ENCODE peak calls at places on chromosomes 11 and 22, in four cellular contexts. Y, T, D and F are unnamed samples. For H3K9me3, the result is how much of the 10 kb centered on the place peaks cover.

GRCh38 chr11:46527586-46527985 is 66.2 kb downstream of the AMBRA1 start:
- DNase-seq in Y (no peak), T (no peak), D (no peak), F (no peak)

GRCh38 chr11:66498508-66498907 is 11.9 kb upstream of the BBS1 start:
- DNase-seq in Y (no peak), T (no peak), D (no peak), F (no peak)

GRCh38 chr22:18906896-18907295 is 776 bp downstream of the DGCR6 start:
- DNase-seq in Y (no peak), T (no peak), D (no peak), F (no peak)

GRCh38 chr11:121328213-121328966 is 35.8 kb downstream of the SC5D start:
- DNase-seq in Y (no peak), T (no peak), D (no peak), F (no peak)

GRCh38 chr11:116605543-116605942 is 167.2 kb downstream of the BUD13 start:
- DNase-seq in Y (no peak), T (no peak), D (peak), F (no peak)

GRCh38 chr11:105179542-105180278 is 40.1 kb upstream of the CARD18 start:
- DNase-seq in Y (no peak), T (no peak), D (no peak), F (no peak)

GRCh38 chr11:10441021-10441523 is 14.0 kb upstream of the AMPD3 start:
- DNase-seq in Y (no peak), T (no peak), D (no peak), F (no peak)

GRCh38 chr22:48477031-48477721 is 1350.5 kb downstream of the BRD1 start:
- DNase-seq in Y (peak), T (peak), D (no peak), F (no peak)

GRCh38 chr11:12127206-12127898 is 17.0 kb downstream of the MICAL2 start:
- DNase-seq in Y (no peak), T (no peak), D (no peak), F (no peak)

GRCh38 chr11:102664001-102664752 is 39.0 kb upstream of the MMP20 start:
- DNase-seq in Y (no peak), T (no peak), D (no peak), F (no peak)

GRCh38 chr11:70327717-70328116 is 57.2 kb downstream of the PPFIA1 start:
- DNase-seq in Y (no peak), T (no peak), D (no peak), F (no peak)

GRCh38 chr11:10324474-10324873 is 19.6 kb downstream of the ADM start:
- DNase-seq in Y (no peak), T (no peak), D (no peak), F (no peak)

GRCh38 chr11:96389604-96390402 is at the start of the genes CCDC82 and JRKL:
- DNase-seq in Y (peak), T (peak), D (peak), F (peak)

GRCh38 chr22:43186272-43187170 is at the start of gene TTLL12:
- DNase-seq in Y (peak), T (peak), D (peak), F (peak)

GRCh38 chr11:8988329-8989234 is 15.2 kb downstream of the NRIP3 start:
- DNase-seq in Y (no peak), T (no peak), D (no peak), F (no peak)

GRCh38 chr11:35623708-35624168 is 5.5 kb downstream of the FJX1 start:
- DNase-seq in Y (no peak), T (no peak), D (no peak), F (no peak)

GRCh38 chr22:32717337-32718240 is 83.9 kb upstream of the TIMP3 start:
- DNase-seq in Y (no peak), T (no peak), D (no peak), F (no peak)

GRCh38 chr11:102449651-102450570 is 2.7 kb downstream of the TMEM123 start:
- DNase-seq in Y (no peak), T (no peak), D (no peak), F (no peak)

GRCh38 chr11:15837901-15838489 is 518.4 kb downstream of the SOX6 start:
- DNase-seq in Y (no peak), T (no peak), D (no peak), F (no peak)

GRCh38 chr22:37428649-37429586 is 1.6 kb upstream of the ELFN2 start:
- DNase-seq in Y (peak), T (no peak), D (peak), F (peak)

GRCh38 chr11:85694385-85694980 is 8.5 kb upstream of the CCDC89 start:
- DNase-seq in Y (no peak), T (no peak), D (no peak), F (no peak)

GRCh38 chr11:61726775-61727174 is 25.7 kb upstream of the MYRF start:
- DNase-seq in Y (no peak), T (no peak), D (no peak), F (no peak)

GRCh38 chr11:97687106-97687505 is 1297.3 kb downstream of the JRKL start:
- DNase-seq in Y (no peak), T (no peak), D (no peak), F (no peak)
- H3K9me3 ChIP-seq in Y (under half), T (under half), D (half or more), F (under half)

GRCh38 chr11:74871037-74871436 is 77.9 kb downstream of the XRRA1 start:
- DNase-seq in Y (no peak), T (no peak), D (no peak), F (no peak)
- H3K9me3 ChIP-seq in Y (half or more), T (half or more), D (half or more), F (under half)

GRCh38 chr22:22772883-22773282 is 114.7 kb upstream of the IGLL5 start:
- DNase-seq in Y (no peak), T (no peak), D (no peak), F (no peak)
- H3K9me3 ChIP-seq in Y (under half), T (under half), D (under half), F (under half)

GRCh38 chr11:2657697-2658284 is 42.0 kb downstream of the KCNQ1OT1 start:
- DNase-seq in Y (no peak), T (no peak), D (no peak), F (no peak)

GRCh38 chr11:2661173-2662023 is 38.4 kb downstream of the KCNQ1OT1 start:
- DNase-seq in Y (no peak), T (no peak), D (no peak), F (no peak)

GRCh38 chr11:2662430-2663299 is 37.1 kb downstream of the KCNQ1OT1 start:
- DNase-seq in Y (no peak), T (peak), D (no peak), F (no peak)

GRCh38 chr11:2662024-2662312 is 37.8 kb downstream of the KCNQ1OT1 start:
- DNase-seq in Y (no peak), T (peak), D (no peak), F (no peak)

DNA sequence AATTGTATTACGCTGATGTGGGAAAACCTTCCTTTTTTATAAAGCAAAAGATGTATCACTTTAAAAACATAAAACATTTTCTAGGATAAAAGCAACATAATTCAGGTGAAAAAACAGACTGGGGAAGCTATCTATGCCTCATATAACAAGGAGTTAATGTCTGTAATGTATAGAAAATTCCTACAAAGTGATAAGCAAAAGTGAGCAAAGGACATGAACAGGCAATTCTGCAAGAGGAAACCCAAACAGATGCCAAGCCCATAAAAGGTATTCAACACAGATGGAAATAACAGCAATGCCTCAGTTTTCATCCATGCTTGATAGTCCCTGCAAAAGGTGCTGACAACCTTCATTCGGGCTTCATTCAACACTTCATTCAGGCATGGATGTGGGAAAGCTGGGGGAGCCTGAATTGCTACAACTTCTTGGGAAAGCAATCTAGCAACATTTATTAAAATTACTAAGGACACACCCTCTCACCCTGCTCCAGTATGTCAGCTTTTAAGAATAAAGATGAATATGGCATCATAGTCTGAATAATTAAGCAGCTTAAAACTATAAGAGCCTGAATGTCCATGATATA is 39.3 kb downstream of the KCNQ1OT1 start:
- DNase-seq in Y (no peak), T (no peak), D (no peak), F (no peak)
- H3K9me3 ChIP-seq in Y (under half), T (under half), D (under half), F (under half)

GRCh38 chr11:133520707-133521106 is 11.6 kb downstream of the OPCML start:
- DNase-seq in Y (no peak), T (no peak), D (no peak), F (no peak)

GRCh38 chr11:133516845-133517244 is 15.5 kb downstream of the OPCML start:
- DNase-seq in Y (no peak), T (no peak), D (no peak), F (no peak)

GRCh38 chr11:133518702-133519264 is 13.5 kb downstream of the OPCML start:
- DNase-seq in Y (no peak), T (no peak), D (no peak), F (no peak)

GRCh38 chr11:133522344-133522743 is 10.0 kb downstream of the OPCML start:
- DNase-seq in Y (no peak), T (no peak), D (no peak), F (no peak)

GRCh38 chr11:133519560-133519959 is 12.7 kb downstream of the OPCML start:
- DNase-seq in Y (no peak), T (no peak), D (no peak), F (no peak)
- H3K9me3 ChIP-seq in Y (under half), T (under half), D (under half), F (under half)